ENCODE peak calls at places on chromosomes 11 and 22, in six cellular contexts. S, G, Y, J, Q and N are unnamed samples.

GRCh38 chr22:46377566-46378498 is 42.3 kb downstream of the TRMU start:
- DNase-seq in S (peak; percentile 66), G (peak; percentile 96), Y (peak; percentile 73), J (peak; percentile 21), Q (no peak), N (no peak)

GRCh38 chr22:29268511-29269229 is 602 bp downstream of the EWSR1 start:
- DNase-seq in S (peak; percentile 1), G (peak; percentile 41), Y (no peak), J (peak; percentile 62), Q (no peak), N (peak; percentile 63)

GRCh38 chr11:69167916-69168691 is 12.4 kb downstream of the SMIM38 start:
- DNase-seq in S (no peak), G (no peak), Y (no peak), J (no peak), Q (no peak), N (no peak)

GRCh38 chr22:41848468-41848867 is 15.6 kb downstream of the SREBF2 start:
- DNase-seq in S (no peak), G (no peak), Y (no peak), J (peak; percentile 53), Q (no peak), N (no peak)

GRCh38 chr11:91773090-91773489 is 451.5 kb upstream of the FAT3 start:
- DNase-seq in S (no peak), G (no peak), Y (peak; percentile 49), J (peak; percentile 38), Q (no peak), N (no peak)

GRCh38 chr11:121965330-121965729 is 150.7 kb downstream of the BLID start:
- DNase-seq in S (no peak), G (no peak), Y (no peak), J (no peak), Q (no peak), N (no peak)

GRCh38 chr11:100403817-100404216 is 283.3 kb upstream of the ARHGAP42 start:
- DNase-seq in S (no peak), G (no peak), Y (no peak), J (no peak), Q (no peak), N (no peak)

GRCh38 chr11:132249256-132249655 is 878.8 kb downstream of the NTM start:
- DNase-seq in S (no peak), G (no peak), Y (no peak), J (no peak), Q (no peak), N (no peak)

GRCh38 chr11:85799142-85799541 is 11.8 kb downstream of the SYTL2 start:
- DNase-seq in S (no peak), G (no peak), Y (no peak), J (no peak), Q (no peak), N (no peak)

GRCh38 chr11:46290598-46291309 is 13.3 kb downstream of the CREB3L1 start:
- DNase-seq in S (no peak), G (no peak), Y (peak; percentile 84), J (peak; percentile 89), Q (no peak), N (peak; percentile 57)

GRCh38 chr11:122258446-122258994 is 142.5 kb upstream of the BLID start:
- DNase-seq in S (no peak), G (no peak), Y (no peak), J (no peak), Q (no peak), N (no peak)

GRCh38 chr11:67303132-67303988 is at the start of gene SSH3:
- DNase-seq in S (peak; percentile 42), G (peak; percentile 56), Y (peak; percentile 69), J (no peak), Q (no peak), N (peak; percentile 89)

GRCh38 chr11:34299284-34299961 is 58.4 kb downstream of the ABTB2 start:
- DNase-seq in S (no peak), G (no peak), Y (no peak), J (no peak), Q (no peak), N (no peak)

GRCh38 chr11:10604340-10604748 is 35.9 kb upstream of the LYVE1 start:
- DNase-seq in S (no peak), G (peak; percentile 83), Y (no peak), J (no peak), Q (no peak), N (no peak)

GRCh38 chr22:27213766-27214581 is 556.6 kb downstream of the MIAT start:
- DNase-seq in S (no peak), G (no peak), Y (no peak), J (no peak), Q (no peak), N (no peak)

GRCh38 chr11:74081428-74081827 is 72.5 kb upstream of the UCP3 start:
- DNase-seq in S (no peak), G (no peak), Y (no peak), J (no peak), Q (no peak), N (no peak)

GRCh38 chr22:30881361-30882180 is 87.0 kb downstream of the MORC2 start:
- DNase-seq in S (no peak), G (peak; percentile 46), Y (no peak), J (peak; percentile 92), Q (no peak), N (peak; percentile 60)

GRCh38 chr11:19650929-19651487 is 61.6 kb upstream of the NAV2 start:
- DNase-seq in S (no peak), G (no peak), Y (no peak), J (no peak), Q (no peak), N (no peak)

GRCh38 chr11:124863137-124863825 is 2.0 kb upstream of the ROBO3 start:
- DNase-seq in S (no peak), G (peak; percentile 20), Y (peak; percentile 58), J (no peak), Q (no peak), N (peak; percentile 63)
- TF ChIP-seq YY1 in S (no peak), G (no peak), Y (no peak), J (no peak), Q (no peak), N (no peak)

DNA sequence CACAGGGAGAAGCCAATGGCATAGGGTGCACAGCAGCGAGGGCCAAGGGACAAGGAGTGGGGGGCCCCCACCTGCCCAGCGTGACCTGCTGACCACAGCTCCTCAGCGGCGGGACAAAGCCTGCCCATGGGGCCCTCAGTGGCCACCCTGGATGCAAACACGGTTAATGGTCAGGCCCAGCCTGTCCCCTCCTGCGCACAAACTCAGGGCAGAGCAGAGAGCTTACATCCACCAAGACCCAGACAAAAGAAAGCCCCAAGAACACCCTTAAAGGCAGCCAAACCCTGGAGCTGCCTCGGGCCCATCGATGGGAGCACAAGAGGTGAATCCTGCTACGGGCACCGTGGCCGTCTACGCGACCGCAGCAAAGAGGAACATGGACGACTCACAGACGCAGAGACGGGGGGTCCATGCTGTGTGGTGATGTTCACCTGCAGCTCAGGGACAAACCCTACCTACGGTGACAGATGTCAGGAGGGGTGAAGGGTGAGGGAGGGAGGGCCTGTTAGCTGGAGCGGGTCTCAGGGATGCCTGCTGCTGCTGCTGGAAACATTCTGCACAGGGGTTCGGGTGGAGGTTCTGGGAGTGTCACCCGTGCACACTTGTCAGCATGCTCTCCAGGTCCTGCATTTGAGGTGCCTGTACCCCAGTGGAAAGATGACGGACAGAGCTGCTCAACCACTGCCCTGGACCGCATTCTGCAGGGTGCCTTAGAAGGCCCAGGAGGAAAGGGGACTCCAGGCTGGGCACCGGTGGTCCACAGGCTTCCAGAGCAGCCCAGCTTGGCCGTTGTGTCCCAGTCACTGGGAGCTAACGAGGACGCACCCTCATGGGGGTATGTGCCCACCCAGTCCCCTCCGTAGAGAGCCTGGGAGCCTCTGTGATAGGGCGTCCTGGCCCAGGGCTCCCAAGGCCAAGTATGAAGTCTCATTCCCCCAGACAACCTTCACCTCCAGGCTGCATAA is 11.6 kb downstream of the ASCL2 start:
- DNase-seq in S (no peak), G (no peak), Y (no peak), J (no peak), Q (no peak), N (no peak)
- TF ChIP-seq RAD21 in S (no peak), G (no peak), Y (no peak), J (no peak), Q (no peak), N (no peak)

DNA sequence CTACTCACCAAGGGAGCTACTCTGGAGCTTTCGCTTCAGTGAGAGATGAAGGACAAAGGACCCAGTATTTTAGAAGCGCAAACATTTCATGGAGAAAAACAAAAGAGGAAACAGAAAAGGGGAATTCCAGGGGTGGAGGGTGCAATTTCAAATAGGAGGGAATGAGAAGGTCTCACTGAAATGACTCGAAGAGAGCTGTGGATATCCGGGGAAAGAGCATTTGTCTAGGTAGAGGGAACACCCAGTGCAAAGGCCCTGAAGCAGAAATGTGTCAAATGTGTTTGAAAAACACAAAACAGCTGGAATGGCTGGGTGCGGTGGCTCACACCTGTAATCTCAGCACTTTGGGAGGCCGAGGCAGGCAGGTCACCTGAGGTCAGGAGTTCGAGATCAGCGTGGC is 2.4 kb downstream of the RPS19BP1 start:
- DNase-seq in S (no peak), G (no peak), Y (no peak), J (no peak), Q (no peak), N (no peak)
- H3K79me2 ChIP-seq in S (peaks cover 52% of the 10 kb centered on the region), G (peaks cover 21% of the 10 kb centered on the region), Y (no peaks in the 10 kb centered on the region), J (peaks cover 46% of the 10 kb centered on the region), Q (peaks cover 49% of the 10 kb centered on the region), N (peaks cover 21% of the 10 kb centered on the region)

GRCh38 chr11:95152878-95153856 is 63.5 kb downstream of the ENDOD1 start:
- DNase-seq in S (no peak), G (no peak), Y (no peak), J (peak; percentile 95), Q (peak; percentile 26), N (no peak)

GRCh38 chr11:95156133-95156731 is 66.6 kb downstream of the ENDOD1 start:
- DNase-seq in S (no peak), G (no peak), Y (no peak), J (no peak), Q (no peak), N (no peak)

GRCh38 chr11:95155385-95155784 is 65.7 kb downstream of the ENDOD1 start:
- DNase-seq in S (no peak), G (no peak), Y (no peak), J (no peak), Q (no peak), N (no peak)

GRCh38 chr11:95153857-95154246 is 64.2 kb downstream of the ENDOD1 start:
- DNase-seq in S (no peak), G (no peak), Y (no peak), J (no peak), Q (no peak), N (no peak)

GRCh38 chr11:95154514-95154913 is 64.9 kb downstream of the ENDOD1 start:
- DNase-seq in S (peak; percentile 41), G (peak; percentile 39), Y (peak; percentile 65), J (peak; percentile 77), Q (no peak), N (peak; percentile 68)
- TF ChIP-seq YY1 in S (no peak), G (no peak), Y (no peak), J (no peak), Q (peak; percentile 80), N (no peak)

GRCh38 chr11:8068605-8069221 is 12.3 kb upstream of the TUB start:
- DNase-seq in S (no peak), G (peak; percentile 47), Y (no peak), J (peak; percentile 24), Q (no peak), N (peak; percentile 70)
- TF ChIP-seq RAD21 in S (no peak), G (no peak), Y (no peak), J (no peak), Q (no peak), N (peak; percentile 27)

DNA sequence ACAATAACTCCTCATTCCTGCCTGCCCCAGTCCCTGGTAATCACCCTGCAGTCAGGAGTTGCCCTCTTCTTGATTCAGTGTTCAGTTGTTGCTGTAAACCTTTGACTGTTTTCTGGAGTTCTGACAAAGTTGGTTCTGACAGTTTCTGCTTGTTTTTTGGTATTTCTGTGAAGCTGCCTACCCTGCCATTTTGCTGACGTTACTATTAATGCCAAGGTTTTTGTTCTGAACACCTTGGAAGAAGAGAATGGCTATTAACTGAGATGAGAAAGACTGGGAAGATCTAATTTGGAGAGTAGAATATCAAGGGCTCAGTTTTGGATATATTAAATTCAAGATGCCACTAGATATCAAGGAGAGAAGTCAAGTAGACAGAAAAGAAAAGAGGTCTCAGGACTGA is 112.1 kb downstream of the LRRC32 start:
- DNase-seq in S (no peak), G (no peak), Y (no peak), J (no peak), Q (no peak), N (no peak)
- H3K79me2 ChIP-seq in S (no peaks in the 10 kb centered on the region), G (no peaks in the 10 kb centered on the region), Y (no peaks in the 10 kb centered on the region), J (no peaks in the 10 kb centered on the region), Q (no peaks in the 10 kb centered on the region), N (no peaks in the 10 kb centered on the region)